ENCODE peak calls at places on chromosomes 3 and 15, in five cellular contexts. N is activated T-helper 9 cell treated with anti-CD3 and anti-CD28 coated beads, Interleukin-2, amount 50 U/mL, for 16 hours; H is nephron progenitor cell; R is AG04450; W is effector memory CD4-positive, alpha-beta T cell. F is an unnamed sample.

GRCh38 chr3:62451211-62451892 is 78.0 kb upstream of the FEZF2 start:
- DNase-seq in N (no peak), H (no peak), R (no peak), W (no peak), F (no peak)

GRCh38 chr15:50181206-50181982 is 602 bp upstream of the SLC27A2 start:
- DNase-seq in N (no peak), H (no peak), R (no peak), W (no peak), F (no peak)

GRCh38 chr3:113211370-113212154 is at the start of gene BOC:
- DNase-seq in N (no peak), H (peak), R (no peak), W (no peak), F (no peak)

GRCh38 chr3:65779393-65779792 is 259.3 kb downstream of the MAGI1 start:
- DNase-seq in N (no peak), H (peak), R (no peak), W (no peak), F (no peak)

GRCh38 chr3:9976736-9977709 is 9.6 kb downstream of the EMC3 start:
- DNase-seq in N (no peak), H (no peak), R (peak), W (no peak), F (no peak)

GRCh38 chr15:66252411-66253295 is 897 bp downstream of the MEGF11 start:
- DNase-seq in N (peak), H (peak), R (no peak), W (no peak), F (peak)

GRCh38 chr3:104132566-104132997 is 1234.1 kb upstream of the ALCAM start:
- DNase-seq in N (no peak), H (no peak), R (no peak), W (no peak), F (no peak)

GRCh38 chr3:120420855-120421570 is 29.8 kb downstream of the FSTL1 start:
- DNase-seq in N (no peak), H (no peak), R (no peak), W (no peak), F (no peak)

GRCh38 chr3:169627073-169627472 is 36.4 kb downstream of the MECOM start:
- DNase-seq in N (no peak), H (no peak), R (no peak), W (no peak), F (no peak)

GRCh38 chr3:41198046-41198445 is 1.3 kb upstream of the CTNNB1 start:
- DNase-seq in N (no peak), H (no peak), R (no peak), W (no peak), F (no peak)

GRCh38 chr3:16477054-16477453 is 36.4 kb downstream of the RFTN1 start:
- DNase-seq in N (no peak), H (no peak), R (no peak), W (no peak), F (no peak)